ENCODE peak calls at places on chromosomes 4 and X, in seven cellular contexts. One of them, this sample, is unnamed.

GRCh38 chr4:24753519-24753918 is 41.9 kb upstream of the SOD3 start:
- DNase-seq in fibroblast of lung: peak; percentile 14
- DNase-seq in Karpas-422: no peak
- DNase-seq in SJCRH30: no peak
- DNase-seq in fibroblast of pulmonary artery: no peak
- DNase-seq in gastrocnemius medialis: no peak
- DNase-seq in lower leg skin: no peak
- DNase-seq in this sample: no peak

GRCh38 chr4:121380448-121381147 is at the start of gene QRFPR:
- DNase-seq in fibroblast of lung: peak; percentile 7
- DNase-seq in fibroblast of pulmonary artery: no peak
- DNase-seq in SJCRH30: no peak
- DNase-seq in gastrocnemius medialis: no peak
- DNase-seq in Karpas-422: no peak
- DNase-seq in lower leg skin: no peak
- DNase-seq in this sample: peak; percentile 73

GRCh38 chrX:31130457-31131215 is 58.8 kb upstream of the FTHL17 start:
- DNase-seq in lower leg skin: peak; percentile 12
- DNase-seq in fibroblast of lung: no peak
- DNase-seq in gastrocnemius medialis: no peak
- DNase-seq in fibroblast of pulmonary artery: no peak
- DNase-seq in Karpas-422: no peak
- DNase-seq in SJCRH30: peak; percentile 44
- DNase-seq in this sample: no peak

GRCh38 chr4:154781983-154782293 is 866 bp downstream of the RBM46 start:
- DNase-seq in lower leg skin: no peak
- DNase-seq in fibroblast of lung: no peak
- DNase-seq in SJCRH30: no peak
- DNase-seq in gastrocnemius medialis: no peak
- DNase-seq in Karpas-422: no peak
- DNase-seq in fibroblast of pulmonary artery: no peak
- DNase-seq in this sample: no peak

GRCh38 chrX:7272301-7272700 is 124.3 kb upstream of the PUDP start:
- DNase-seq in SJCRH30: no peak
- DNase-seq in Karpas-422: no peak
- DNase-seq in fibroblast of lung: no peak
- DNase-seq in lower leg skin: no peak
- DNase-seq in gastrocnemius medialis: no peak
- DNase-seq in fibroblast of pulmonary artery: no peak
- DNase-seq in this sample: no peak

GRCh38 chr4:32061916-32062315 is 1341.7 kb downstream of the PCDH7 start:
- DNase-seq in lower leg skin: no peak
- DNase-seq in fibroblast of pulmonary artery: no peak
- DNase-seq in gastrocnemius medialis: no peak
- DNase-seq in SJCRH30: no peak
- DNase-seq in Karpas-422: no peak
- DNase-seq in fibroblast of lung: no peak
- DNase-seq in this sample: no peak

GRCh38 chrX:75107863-75108509 is 48.1 kb downstream of the ABCB7 start:
- DNase-seq in Karpas-422: no peak
- DNase-seq in fibroblast of lung: no peak
- DNase-seq in lower leg skin: no peak
- DNase-seq in SJCRH30: no peak
- DNase-seq in gastrocnemius medialis: peak; percentile 20
- DNase-seq in fibroblast of pulmonary artery: no peak
- DNase-seq in this sample: no peak

GRCh38 chrX:11427082-11428033 is 134.1 kb downstream of the AMELX start:
- DNase-seq in SJCRH30: peak; percentile 87
- DNase-seq in fibroblast of lung: no peak
- DNase-seq in gastrocnemius medialis: peak; percentile 40
- DNase-seq in lower leg skin: peak; percentile 27
- DNase-seq in Karpas-422: no peak
- DNase-seq in fibroblast of pulmonary artery: no peak
- DNase-seq in this sample: peak; percentile 78

GRCh38 chr4:162485486-162485885 is 321.7 kb upstream of the FSTL5 start:
- DNase-seq in Karpas-422: no peak
- DNase-seq in fibroblast of lung: peak; percentile 66
- DNase-seq in fibroblast of pulmonary artery: no peak
- DNase-seq in lower leg skin: no peak
- DNase-seq in SJCRH30: peak; percentile 5
- DNase-seq in gastrocnemius medialis: no peak
- DNase-seq in this sample: no peak

GRCh38 chr4:32631824-32632223 is 1911.7 kb downstream of the PCDH7 start:
- DNase-seq in lower leg skin: no peak
- DNase-seq in SJCRH30: no peak
- DNase-seq in Karpas-422: no peak
- DNase-seq in fibroblast of lung: no peak
- DNase-seq in fibroblast of pulmonary artery: no peak
- DNase-seq in gastrocnemius medialis: no peak
- DNase-seq in this sample: no peak

GRCh38 chr4:75745192-75745591 is 20.8 kb downstream of the USO1 start:
- DNase-seq in SJCRH30: no peak
- DNase-seq in fibroblast of pulmonary artery: peak; percentile 83
- DNase-seq in fibroblast of lung: peak; percentile 59
- DNase-seq in gastrocnemius medialis: peak; percentile 52
- DNase-seq in Karpas-422: no peak
- DNase-seq in lower leg skin: no peak
- DNase-seq in this sample: no peak

GRCh38 chr4:24912252-24913098 is at the start of gene CCDC149:
- DNase-seq in fibroblast of pulmonary artery: peak; percentile 56
- DNase-seq in Karpas-422: no peak
- DNase-seq in gastrocnemius medialis: peak; percentile 62
- DNase-seq in fibroblast of lung: peak; percentile 74
- DNase-seq in SJCRH30: peak; percentile 56
- DNase-seq in lower leg skin: no peak
- DNase-seq in this sample: peak; percentile 80

GRCh38 chr4:10694151-10694825 is 9.7 kb upstream of the CLNK start:
- DNase-seq in fibroblast of pulmonary artery: no peak
- DNase-seq in fibroblast of lung: peak; percentile 9
- DNase-seq in lower leg skin: no peak
- DNase-seq in SJCRH30: no peak
- DNase-seq in gastrocnemius medialis: no peak
- DNase-seq in Karpas-422: no peak
- DNase-seq in this sample: no peak

GRCh38 chr4:137621056-137621455 is 88.8 kb upstream of the PCDH18 start:
- DNase-seq in fibroblast of lung: peak; percentile 27
- DNase-seq in Karpas-422: no peak
- DNase-seq in lower leg skin: no peak
- DNase-seq in SJCRH30: no peak
- DNase-seq in fibroblast of pulmonary artery: no peak
- DNase-seq in gastrocnemius medialis: no peak
- DNase-seq in this sample: no peak

GRCh38 chr4:145623831-145624230 is 4.6 kb downstream of the MMAA start:
- DNase-seq in lower leg skin: no peak
- DNase-seq in gastrocnemius medialis: no peak
- DNase-seq in fibroblast of pulmonary artery: peak; percentile 37
- DNase-seq in fibroblast of lung: peak; percentile 55
- DNase-seq in Karpas-422: no peak
- DNase-seq in SJCRH30: no peak
- DNase-seq in this sample: no peak

GRCh38 chrX:48460606-48461005 is 9.5 kb downstream of the SLC38A5 start:
- DNase-seq in fibroblast of lung: no peak
- DNase-seq in gastrocnemius medialis: no peak
- DNase-seq in Karpas-422: peak; percentile 29
- DNase-seq in SJCRH30: no peak
- DNase-seq in lower leg skin: no peak
- DNase-seq in fibroblast of pulmonary artery: no peak
- DNase-seq in this sample: no peak

GRCh38 chrX:40003982-40004535 is 93.7 kb downstream of the BCOR start:
- DNase-seq in fibroblast of pulmonary artery: no peak
- DNase-seq in Karpas-422: no peak
- DNase-seq in fibroblast of lung: no peak
- DNase-seq in SJCRH30: peak; percentile 64
- DNase-seq in gastrocnemius medialis: no peak
- DNase-seq in lower leg skin: no peak
- DNase-seq in this sample: no peak

GRCh38 chrX:40003071-40003981 is 94.4 kb downstream of the BCOR start:
- DNase-seq in gastrocnemius medialis: no peak
- DNase-seq in fibroblast of lung: no peak
- DNase-seq in SJCRH30: no peak
- DNase-seq in Karpas-422: no peak
- DNase-seq in fibroblast of pulmonary artery: peak; percentile 8
- DNase-seq in lower leg skin: no peak
- DNase-seq in this sample: no peak

GRCh38 chrX:40005290-40006011 is 92.3 kb downstream of the BCOR start:
- DNase-seq in lower leg skin: no peak
- DNase-seq in Karpas-422: no peak
- DNase-seq in SJCRH30: no peak
- DNase-seq in fibroblast of pulmonary artery: peak; percentile 10
- DNase-seq in gastrocnemius medialis: no peak
- DNase-seq in fibroblast of lung: no peak
- DNase-seq in this sample: peak; percentile 72

GRCh38 chrX:40006025-40007017 is 91.4 kb downstream of the BCOR start:
- DNase-seq in lower leg skin: no peak
- DNase-seq in Karpas-422: no peak
- DNase-seq in fibroblast of lung: peak; percentile 16
- DNase-seq in SJCRH30: no peak
- DNase-seq in fibroblast of pulmonary artery: peak; percentile 17
- DNase-seq in gastrocnemius medialis: peak; percentile 21
- DNase-seq in this sample: peak; percentile 79

DNA sequence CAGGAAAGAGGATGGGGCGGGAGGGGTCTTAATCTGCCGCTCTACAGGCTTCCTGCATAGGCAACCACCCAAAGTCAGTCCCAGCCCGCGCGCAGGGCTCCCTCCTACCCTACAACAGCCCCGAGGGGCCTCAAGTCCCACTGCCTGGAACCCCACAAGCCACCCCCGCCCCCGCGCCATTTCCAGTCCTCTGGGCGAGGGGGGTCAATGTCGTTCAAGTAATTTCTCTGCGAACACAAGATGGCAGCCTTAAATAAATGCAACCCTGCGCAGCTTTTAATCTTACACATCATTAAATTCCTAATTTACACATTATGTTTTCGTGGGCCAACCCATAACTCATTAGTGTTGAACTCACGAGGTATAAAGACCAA is 92.9 kb downstream of the BCOR start:
- DNase-seq in SJCRH30: no peak
- DNase-seq in lower leg skin: no peak
- DNase-seq in gastrocnemius medialis: no peak
- DNase-seq in fibroblast of pulmonary artery: no peak
- DNase-seq in Karpas-422: no peak
- DNase-seq in fibroblast of lung: no peak
- DNase-seq in this sample: peak; percentile 70
- H3K4me3 ChIP-seq in SJCRH30: no peak overlapping the region
- H3K4me3 ChIP-seq in lower leg skin: no peak overlapping the region
- H3K4me3 ChIP-seq in gastrocnemius medialis: no peak overlapping the region
- H3K4me3 ChIP-seq in fibroblast of pulmonary artery: no peak overlapping the region
- H3K4me3 ChIP-seq in Karpas-422: no peak overlapping the region
- H3K4me3 ChIP-seq in fibroblast of lung: no peak overlapping the region
- H3K4me3 ChIP-seq in this sample: peak overlapping the region; percentile 30

GRCh38 chr4:177492022-177492421 is 49.8 kb upstream of the AGA start:
- DNase-seq in Karpas-422: no peak
- DNase-seq in fibroblast of lung: no peak
- DNase-seq in lower leg skin: no peak
- DNase-seq in fibroblast of pulmonary artery: no peak
- DNase-seq in SJCRH30: no peak
- DNase-seq in gastrocnemius medialis: no peak
- DNase-seq in this sample: no peak
- H3K4me3 ChIP-seq in Karpas-422: no peak overlapping the region
- H3K4me3 ChIP-seq in fibroblast of lung: no peak overlapping the region
- H3K4me3 ChIP-seq in lower leg skin: no peak overlapping the region
- H3K4me3 ChIP-seq in fibroblast of pulmonary artery: no peak overlapping the region
- H3K4me3 ChIP-seq in SJCRH30: no peak overlapping the region
- H3K4me3 ChIP-seq in gastrocnemius medialis: no peak overlapping the region
- H3K4me3 ChIP-seq in this sample: no peak overlapping the region

DNA sequence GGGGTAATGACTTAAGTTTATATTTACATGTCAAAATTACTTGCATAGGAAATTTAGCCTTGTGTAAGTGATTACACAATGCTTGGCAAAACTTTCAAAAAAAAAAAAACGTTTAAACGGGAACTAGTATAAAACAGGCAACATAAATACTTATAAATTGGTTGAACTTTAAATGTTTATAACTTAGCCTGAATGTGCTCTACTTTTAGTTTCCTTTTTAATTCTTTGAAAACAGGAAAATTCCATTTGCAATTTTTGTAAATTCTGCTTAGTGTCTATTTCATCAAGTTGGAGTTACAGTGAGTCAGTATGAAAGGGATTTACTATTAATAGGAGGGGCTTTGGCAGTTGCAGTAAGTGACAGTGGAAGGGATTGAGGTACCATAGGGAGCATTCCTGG is 2.6 kb downstream of the STAG2 start:
- DNase-seq in Karpas-422: no peak
- DNase-seq in gastrocnemius medialis: no peak
- DNase-seq in lower leg skin: no peak
- DNase-seq in fibroblast of lung: peak; percentile 40
- DNase-seq in SJCRH30: peak; percentile 33
- DNase-seq in fibroblast of pulmonary artery: peak; percentile 41
- DNase-seq in this sample: no peak
- H3K4me3 ChIP-seq in Karpas-422: peak overlapping the region; percentile 75
- H3K4me3 ChIP-seq in gastrocnemius medialis: peak overlapping the region; percentile 85
- H3K4me3 ChIP-seq in lower leg skin: no peak overlapping the region
- H3K4me3 ChIP-seq in fibroblast of lung: no peak overlapping the region
- H3K4me3 ChIP-seq in SJCRH30: peak overlapping the region; percentile 75
- H3K4me3 ChIP-seq in fibroblast of pulmonary artery: peak overlapping the region; percentile 64
- H3K4me3 ChIP-seq in this sample: peak overlapping the region; percentile 61

GRCh38 chr4:15341022-15341732 is 86.7 kb upstream of the C1QTNF7 start:
- DNase-seq in fibroblast of lung: no peak
- DNase-seq in gastrocnemius medialis: no peak
- DNase-seq in SJCRH30: no peak
- DNase-seq in lower leg skin: no peak
- DNase-seq in fibroblast of pulmonary artery: no peak
- DNase-seq in Karpas-422: no peak
- DNase-seq in this sample: no peak
- H3K4me3 ChIP-seq in fibroblast of lung: no peak overlapping the region
- H3K4me3 ChIP-seq in gastrocnemius medialis: no peak overlapping the region
- H3K4me3 ChIP-seq in SJCRH30: no peak overlapping the region
- H3K4me3 ChIP-seq in lower leg skin: no peak overlapping the region
- H3K4me3 ChIP-seq in fibroblast of pulmonary artery: no peak overlapping the region
- H3K4me3 ChIP-seq in Karpas-422: no peak overlapping the region
- H3K4me3 ChIP-seq in this sample: no peak overlapping the region

DNA sequence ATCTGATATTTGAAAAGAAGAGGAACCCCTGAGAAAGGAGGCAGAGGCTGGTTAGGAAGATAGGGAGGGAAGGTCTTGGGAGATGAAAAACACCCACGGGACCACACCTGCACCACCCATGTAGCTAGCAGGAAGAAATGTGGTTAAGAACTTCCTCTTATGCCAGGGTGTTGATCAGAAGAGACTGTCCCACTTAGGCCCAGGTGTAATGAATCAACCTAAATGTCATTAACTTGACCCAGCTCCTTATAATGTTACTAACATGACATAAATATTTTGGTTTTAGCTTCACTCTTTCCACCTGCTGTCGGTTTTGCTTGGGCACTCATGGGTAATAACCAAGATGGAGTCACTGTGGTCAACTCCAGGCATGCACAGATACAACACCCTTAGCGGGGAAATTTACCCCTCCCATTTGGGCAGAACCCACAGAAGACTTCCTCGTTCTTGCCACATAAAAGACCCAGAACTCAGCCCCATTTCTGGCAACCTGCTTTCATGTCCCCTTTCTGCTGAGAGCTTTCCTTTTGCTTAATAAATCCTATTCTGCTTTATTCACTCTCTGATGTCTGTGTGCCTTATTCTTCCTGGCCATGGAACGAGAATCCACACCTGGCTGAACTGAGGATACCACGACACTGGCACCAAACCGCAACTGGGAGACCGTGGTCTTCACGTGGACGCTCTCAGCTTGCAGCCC is 46.8 kb downstream of the ZNF141 start:
- DNase-seq in gastrocnemius medialis: no peak
- DNase-seq in SJCRH30: no peak
- DNase-seq in fibroblast of pulmonary artery: no peak
- DNase-seq in Karpas-422: peak; percentile 62
- DNase-seq in fibroblast of lung: no peak
- DNase-seq in lower leg skin: no peak
- DNase-seq in this sample: no peak
- H3K4me3 ChIP-seq in gastrocnemius medialis: no peak overlapping the region
- H3K4me3 ChIP-seq in SJCRH30: no peak overlapping the region
- H3K4me3 ChIP-seq in fibroblast of pulmonary artery: no peak overlapping the region
- H3K4me3 ChIP-seq in Karpas-422: no peak overlapping the region
- H3K4me3 ChIP-seq in fibroblast of lung: no peak overlapping the region
- H3K4me3 ChIP-seq in lower leg skin: no peak overlapping the region
- H3K4me3 ChIP-seq in this sample: no peak overlapping the region

This sample was measured in spleen.